ENCODE peak calls at places on chromosomes 2 and 18, in seven cellular contexts. V is NCI-H1105; B is LoVo; H is GM13976; J is iris pigment epithelial cell; Q is ACHN; T is activated CD4-positive, alpha-beta T cell treated with anti-CD3 and anti-CD28 coated beads, Interleukin-2, amount 50 U/mL, for 4 hours. Y is an unnamed sample.

GRCh38 chr2:168120310-168120709 is 127.1 kb downstream of the STK39 start:
- DNase-seq in V (no peak), B (no peak), H (no peak), J (no peak), Q (no peak), T (no peak), Y (no peak)

GRCh38 chr18:69838620-69839411 is 108.9 kb downstream of the CD226 start:
- DNase-seq in V (no peak), B (no peak), H (no peak), J (no peak), Q (peak; percentile 54), T (no peak), Y (no peak)

GRCh38 chr2:45675130-45675812 is 23.8 kb downstream of the PRKCE start:
- DNase-seq in V (peak; percentile 9), B (peak; percentile 77), H (no peak), J (no peak), Q (no peak), T (no peak), Y (no peak)

GRCh38 chr18:76487782-76488181 is 7.3 kb downstream of the ZNF516 start:
- DNase-seq in V (no peak), B (no peak), H (no peak), J (no peak), Q (no peak), T (no peak), Y (no peak)

GRCh38 chr2:164840458-164840929 is 1.1 kb downstream of the COBLL1 start:
- DNase-seq in V (peak; percentile 19), B (peak; percentile 48), H (no peak), J (peak; percentile 42), Q (peak; percentile 60), T (no peak), Y (no peak)

GRCh38 chr2:240605867-240606743 is 19.2 kb upstream of the GPR35 start:
- DNase-seq in V (no peak), B (no peak), H (no peak), J (no peak), Q (no peak), T (no peak), Y (no peak)

GRCh38 chr2:100236166-100236565 is 86.1 kb downstream of the LONRF2 start:
- DNase-seq in V (no peak), B (no peak), H (no peak), J (no peak), Q (no peak), T (no peak), Y (no peak)

GRCh38 chr2:25309402-25309801 is 32.3 kb downstream of the DNMT3A start:
- DNase-seq in V (peak; percentile 48), B (no peak), H (peak; percentile 67), J (peak; percentile 56), Q (peak; percentile 69), T (peak; percentile 66), Y (peak; percentile 75)

GRCh38 chr18:2240311-2240705 is 331.0 kb downstream of the METTL4 start:
- DNase-seq in V (no peak), B (no peak), H (no peak), J (peak; percentile 63), Q (no peak), T (no peak), Y (no peak)

GRCh38 chr2:128549646-128550260 is 231.1 kb upstream of the HS6ST1 start:
- DNase-seq in V (no peak), B (no peak), H (no peak), J (no peak), Q (no peak), T (no peak), Y (no peak)

GRCh38 chr2:239502430-239503221 is 101.8 kb upstream of the HDAC4 start:
- DNase-seq in V (peak; percentile 24), B (no peak), H (no peak), J (no peak), Q (no peak), T (no peak), Y (no peak)